ENCODE peak calls at places on chromosomes 6 and 20, in nine cellular contexts. C, U, Y, O, E, N, S, H and T are unnamed samples.

GRCh38 chr20:37511605-37512275 is 9.3 kb upstream of the NNAT start:
- DNase-seq in C (peak), U (no peak), Y (no peak), O (peak), E (no peak), N (no peak), S (no peak), H (no peak), T (no peak)

GRCh38 chr20:4956200-4956810 is 45.0 kb downstream of the SLC23A2 start:
- DNase-seq in C (peak), U (no peak), Y (no peak), O (peak), E (no peak), N (no peak), S (peak), H (peak), T (no peak)

GRCh38 chr6:36851149-36851614 is 11.9 kb upstream of the CPNE5 start:
- DNase-seq in C (peak), U (peak), Y (no peak), O (peak), E (no peak), N (no peak), S (peak), H (peak), T (no peak)

GRCh38 chr20:32577657-32578056 is 7.5 kb downstream of the NOL4L start:
- DNase-seq in C (peak), U (no peak), Y (no peak), O (peak), E (no peak), N (no peak), S (no peak), H (no peak), T (no peak)

GRCh38 chr6:73452107-73452461 is at the start of gene CGAS:
- DNase-seq in C (peak), U (peak), Y (peak), O (peak), E (peak), N (no peak), S (peak), H (peak), T (peak)

GRCh38 chr6:36627141-36627540 is 33.0 kb downstream of the SRSF3 start:
- DNase-seq in C (no peak), U (no peak), Y (no peak), O (no peak), E (no peak), N (no peak), S (no peak), H (no peak), T (no peak)

GRCh38 chr6:130018830-130019795 is 732 bp downstream of the L3MBTL3 start:
- DNase-seq in C (peak), U (peak), Y (peak), O (peak), E (peak), N (no peak), S (peak), H (peak), T (peak)

GRCh38 chr20:21395039-21395665 is 2.2 kb downstream of the NKX2-4 start:
- DNase-seq in C (no peak), U (no peak), Y (no peak), O (no peak), E (no peak), N (no peak), S (no peak), H (no peak), T (no peak)

GRCh38 chr6:30462482-30462881 is 26.8 kb upstream of the HLA-E start:
- DNase-seq in C (no peak), U (no peak), Y (no peak), O (no peak), E (no peak), N (no peak), S (no peak), H (no peak), T (no peak)

GRCh38 chr6:168060521-168060931 is 18.5 kb downstream of the FRMD1 start:
- DNase-seq in C (peak), U (peak), Y (no peak), O (peak), E (peak), N (no peak), S (peak), H (no peak), T (no peak)

GRCh38 chr6:35590622-35591066 is 77.9 kb upstream of the TULP1 start:
- DNase-seq in C (peak), U (no peak), Y (peak), O (peak), E (peak), N (no peak), S (no peak), H (no peak), T (no peak)

GRCh38 chr6:12472601-12473038 is 182.5 kb downstream of the EDN1 start:
- DNase-seq in C (peak), U (no peak), Y (peak), O (peak), E (peak), N (no peak), S (no peak), H (no peak), T (no peak)

GRCh38 chr6:73176057-73176456 is 49.2 kb downstream of the KHDC1L start:
- DNase-seq in C (no peak), U (no peak), Y (no peak), O (no peak), E (no peak), N (no peak), S (no peak), H (no peak), T (no peak)

GRCh38 chr6:170265655-170266054 is 25.2 kb downstream of the DLL1 start:
- DNase-seq in C (no peak), U (peak), Y (peak), O (no peak), E (peak), N (no peak), S (no peak), H (no peak), T (no peak)

GRCh38 chr6:34383651-34384304 is 8.7 kb downstream of the NUDT3 start:
- DNase-seq in C (peak), U (no peak), Y (no peak), O (no peak), E (no peak), N (no peak), S (no peak), H (no peak), T (no peak)

GRCh38 chr6:143394351-143394750 is 56.1 kb downstream of the ADAT2 start:
- DNase-seq in C (no peak), U (no peak), Y (no peak), O (no peak), E (no peak), N (no peak), S (no peak), H (no peak), T (no peak)

GRCh38 chr20:43748274-43748673 is 21.5 kb upstream of the GTSF1L start:
- DNase-seq in C (peak), U (no peak), Y (no peak), O (peak), E (no peak), N (no peak), S (no peak), H (no peak), T (no peak)

GRCh38 chr6:35895560-35895959 is 25.3 kb downstream of the SRPK1 start:
- DNase-seq in C (no peak), U (no peak), Y (no peak), O (peak), E (no peak), N (no peak), S (no peak), H (no peak), T (no peak)

GRCh38 chr6:6749791-6750434 is 161.4 kb downstream of the LY86 start:
- DNase-seq in C (peak), U (peak), Y (peak), O (peak), E (peak), N (no peak), S (peak), H (no peak), T (no peak)

GRCh38 chr20:53282217-53282955 is 310.2 kb downstream of the TSHZ2 start:
- DNase-seq in C (no peak), U (no peak), Y (no peak), O (no peak), E (no peak), N (no peak), S (no peak), H (no peak), T (no peak)

GRCh38 chr20:50850721-50851286 is 55.9 kb downstream of the BCAS4 start:
- DNase-seq in C (no peak), U (no peak), Y (no peak), O (peak), E (no peak), N (no peak), S (no peak), H (no peak), T (no peak)
- TF ChIP-seq CTCF in C (no peak), U (no peak), Y (no peak), O (no peak), E (no peak), N (no peak), S (no peak), H (no peak), T (no peak)

DNA sequence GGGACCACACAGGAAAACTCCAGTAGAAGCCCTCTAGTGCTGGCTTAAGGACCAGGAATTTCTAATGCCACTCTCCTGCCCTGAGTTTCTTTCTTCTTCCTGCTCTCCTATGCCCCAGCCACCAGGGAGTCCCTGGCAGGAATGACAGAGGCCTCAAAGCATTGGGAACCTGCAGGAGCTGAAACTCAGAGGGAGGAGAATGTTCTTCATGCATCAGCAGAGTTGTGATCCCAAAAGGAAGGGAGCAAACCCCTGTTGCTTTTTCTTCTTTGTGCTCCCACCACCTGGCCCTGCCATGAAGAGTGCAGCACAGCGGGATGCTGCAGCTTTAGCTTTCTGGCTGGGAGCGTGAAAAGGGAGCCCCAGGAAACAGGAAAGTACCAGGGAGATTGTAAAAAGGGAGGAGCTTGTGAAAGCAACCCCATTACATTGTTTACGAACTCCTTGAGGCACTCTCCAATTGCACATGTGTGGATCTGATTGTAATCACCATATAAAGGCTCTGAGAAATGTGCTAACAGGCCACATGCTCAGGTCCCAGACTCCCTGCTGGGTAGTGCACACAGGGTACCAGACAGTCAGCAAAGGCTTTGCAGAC is 34.7 kb upstream of the FKBP1A start:
- DNase-seq in C (no peak), U (no peak), Y (no peak), O (peak), E (no peak), N (no peak), S (no peak), H (no peak), T (no peak)
- TF ChIP-seq CTCF in C (no peak), U (no peak), Y (no peak), O (peak), E (no peak), N (no peak), S (no peak), H (no peak), T (no peak)

DNA sequence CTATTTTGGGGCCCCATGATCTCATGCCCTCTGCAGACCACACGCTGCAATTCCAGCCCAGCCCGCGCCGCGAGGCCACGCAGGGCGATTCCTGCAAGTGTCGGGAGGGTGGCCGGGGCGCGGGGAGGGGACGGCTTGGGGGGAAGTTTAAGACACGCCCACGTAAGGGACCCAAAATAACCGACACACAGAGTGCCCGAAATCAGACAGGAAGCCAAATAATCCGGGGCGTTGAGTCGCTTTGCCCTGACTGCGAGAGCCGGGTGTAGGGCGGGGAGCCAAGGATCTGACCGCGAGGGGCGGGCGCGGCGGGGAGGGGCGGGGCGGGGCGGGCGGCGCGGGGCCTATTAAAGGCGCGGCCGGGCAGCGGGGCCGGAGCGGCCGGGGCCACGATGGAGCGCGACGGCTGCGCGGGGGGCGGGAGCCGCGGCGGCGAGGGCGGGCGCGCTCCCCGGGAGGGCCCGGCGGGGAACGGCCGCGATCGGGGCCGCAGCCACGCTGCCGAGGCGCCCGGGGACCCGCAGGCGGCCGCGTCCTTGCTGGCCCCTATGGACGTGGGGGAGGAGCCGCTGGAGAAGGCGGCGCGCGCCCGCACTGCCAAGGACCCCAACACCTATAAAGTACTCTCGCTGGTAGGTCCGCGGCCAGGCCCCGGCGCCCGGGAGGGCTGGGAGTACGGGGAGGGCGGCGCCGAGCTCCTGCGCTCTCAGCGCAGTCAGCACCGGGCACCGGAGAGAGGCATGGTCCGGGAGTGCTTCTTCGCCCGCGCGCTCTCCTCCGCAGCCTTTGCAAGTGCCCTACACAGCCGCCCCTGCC is at the start of gene ENPP1:
- DNase-seq in C (peak), U (peak), Y (peak), O (peak), E (peak), N (no peak), S (peak), H (peak), T (peak)
- TF ChIP-seq CTCF in C (peak), U (no peak), Y (peak), O (peak), E (peak), N (no peak), S (peak), H (no peak), T (no peak)

GRCh38 chr20:54524849-54525248 is 49.5 kb downstream of the DOK5 start:
- DNase-seq in C (no peak), U (no peak), Y (no peak), O (no peak), E (peak), N (no peak), S (no peak), H (no peak), T (no peak)
- TF ChIP-seq CTCF in C (no peak), U (no peak), Y (no peak), O (no peak), E (no peak), N (no peak), S (no peak), H (no peak), T (no peak)

GRCh38 chr20:49866051-49866450 is 49.3 kb downstream of the SPATA2 start:
- DNase-seq in C (peak), U (no peak), Y (no peak), O (peak), E (no peak), N (peak), S (no peak), H (no peak), T (no peak)

GRCh38 chr20:49862607-49863200 is 50.1 kb downstream of the SLC9A8 start:
- DNase-seq in C (no peak), U (no peak), Y (no peak), O (no peak), E (no peak), N (no peak), S (no peak), H (no peak), T (no peak)

GRCh38 chr20:49863666-49864065 is 51.0 kb downstream of the SLC9A8 start:
- DNase-seq in C (no peak), U (no peak), Y (no peak), O (no peak), E (no peak), N (no peak), S (no peak), H (no peak), T (no peak)

GRCh38 chr20:49867453-49868215 is 47.7 kb downstream of the SPATA2 start:
- DNase-seq in C (no peak), U (no peak), Y (no peak), O (no peak), E (no peak), N (peak), S (no peak), H (no peak), T (no peak)

GRCh38 chr20:49865559-49865958 is 49.8 kb downstream of the SPATA2 start:
- DNase-seq in C (peak), U (no peak), Y (no peak), O (no peak), E (no peak), N (no peak), S (no peak), H (no peak), T (no peak)
- TF ChIP-seq CTCF in C (no peak), U (no peak), Y (no peak), O (no peak), E (no peak), N (no peak), S (no peak), H (no peak), T (no peak)

DNA sequence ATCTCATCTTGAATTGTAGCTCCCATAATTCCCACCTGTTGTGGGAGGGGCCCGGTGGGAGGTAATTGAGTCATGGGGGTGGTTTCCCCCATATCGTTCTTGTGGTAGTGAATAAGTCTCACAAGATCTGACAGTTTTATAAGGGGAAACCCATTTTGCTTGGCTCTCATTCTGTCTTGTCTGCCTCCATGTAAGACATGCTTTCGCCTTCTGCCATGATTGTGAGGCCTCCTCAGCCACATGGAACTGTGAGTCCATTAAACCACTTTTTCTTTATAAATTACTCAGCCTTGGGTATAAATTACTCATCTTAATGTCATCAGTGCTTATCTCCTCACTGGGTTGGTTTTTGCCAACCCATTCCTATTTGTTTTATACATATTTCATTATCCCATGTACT is 142.0 kb upstream of the GMDS start:
- DNase-seq in C (no peak), U (no peak), Y (no peak), O (no peak), E (no peak), N (no peak), S (no peak), H (no peak), T (no peak)
- TF ChIP-seq CTCF in C (no peak), U (no peak), Y (no peak), O (no peak), E (no peak), N (no peak), S (no peak), H (no peak), T (no peak)

DNA sequence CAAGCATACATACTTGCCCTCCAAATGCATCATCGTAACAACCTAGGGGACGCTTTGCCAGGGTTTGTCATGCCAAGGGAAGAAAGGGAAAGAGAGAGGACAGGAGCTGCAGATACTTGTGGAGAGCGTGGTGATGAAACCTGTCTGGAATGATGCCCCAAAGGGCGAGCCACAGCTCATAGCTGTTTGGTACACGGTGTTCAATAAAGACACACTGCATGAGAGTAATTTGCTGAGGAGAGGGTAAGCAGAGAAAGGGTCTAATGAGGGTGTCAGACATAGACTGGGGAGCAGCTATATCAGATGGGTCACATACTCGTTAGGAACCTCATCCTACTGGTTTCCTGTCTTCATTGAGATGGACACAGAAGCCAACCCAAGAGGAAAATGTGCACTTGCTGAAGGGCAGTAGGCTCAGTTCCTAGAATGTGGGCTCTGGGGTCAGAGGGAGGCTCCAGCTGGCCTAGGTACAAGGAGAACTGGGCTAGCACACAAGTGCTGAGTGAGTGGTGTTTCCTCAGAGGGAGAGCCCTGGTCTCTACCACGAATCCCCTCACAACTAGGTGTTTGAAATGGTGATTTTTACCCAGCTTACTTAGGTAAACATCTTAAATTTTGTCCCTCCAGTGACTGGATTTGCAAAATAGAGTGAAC is 5.2 kb upstream of the FOXO3 start:
- DNase-seq in C (no peak), U (no peak), Y (no peak), O (no peak), E (peak), N (no peak), S (no peak), H (no peak), T (no peak)
- TF ChIP-seq CTCF in C (no peak), U (no peak), Y (no peak), O (no peak), E (no peak), N (no peak), S (no peak), H (no peak), T (no peak)

GRCh38 chr20:25669826-25670422 is 26.7 kb downstream of the ZNF337 start:
- DNase-seq in C (peak), U (no peak), Y (no peak), O (peak), E (no peak), N (no peak), S (peak), H (no peak), T (no peak)
- TF ChIP-seq CTCF in C (peak), U (no peak), Y (no peak), O (peak), E (no peak), N (no peak), S (no peak), H (no peak), T (no peak)

GRCh38 chr6:78854501-78854900 is 12.8 kb upstream of the IRAK1BP1 start:
- DNase-seq in C (no peak), U (no peak), Y (no peak), O (no peak), E (no peak), N (no peak), S (no peak), H (no peak), T (no peak)

GRCh38 chr6:78850621-78851020 is 16.7 kb upstream of the IRAK1BP1 start:
- DNase-seq in C (peak), U (no peak), Y (no peak), O (no peak), E (no peak), N (no peak), S (no peak), H (no peak), T (no peak)

GRCh38 chr6:78845567-78845966 is 21.8 kb upstream of the IRAK1BP1 start:
- DNase-seq in C (no peak), U (no peak), Y (no peak), O (no peak), E (no peak), N (no peak), S (no peak), H (no peak), T (no peak)

GRCh38 chr6:78851156-78851555 is 16.2 kb upstream of the IRAK1BP1 start:
- DNase-seq in C (no peak), U (no peak), Y (no peak), O (no peak), E (no peak), N (no peak), S (no peak), H (no peak), T (no peak)
- TF ChIP-seq CTCF in C (no peak), U (no peak), Y (no peak), O (no peak), E (no peak), N (no peak), S (no peak), H (no peak), T (no peak)